ENCODE peak calls at places on chromosomes 5 and 9, in five cellular contexts. Y is T-helper 17 cell, I is omental fat pad, P is memory B cell, A is AG09309. K is an unnamed sample.

GRCh38 chr9:37923121-37923795 is 19.3 kb upstream of the SLC25A51 start:
- DNase-seq in Y (no peak), I (no peak), P (no peak), A (no peak), K (no peak)

GRCh38 chr9:137666950-137667670 is 48.3 kb downstream of the EHMT1 start:
- DNase-seq in Y (no peak), I (no peak), P (no peak), A (no peak), K (no peak)

GRCh38 chr5:172455511-172456061 is 1.3 kb upstream of the SH3PXD2B start:
- DNase-seq in Y (no peak), I (no peak), P (no peak), A (no peak), K (no peak)

GRCh38 chr9:21324040-21324439 is 11.2 kb downstream of the KLHL9 start:
- DNase-seq in Y (no peak), I (no peak), P (no peak), A (no peak), K (no peak)

GRCh38 chr5:11904270-11904906 is at the start of gene CTNND2:
- DNase-seq in Y (no peak), I (no peak), P (no peak), A (no peak), K (peak)

GRCh38 chr9:86909388-86909787 is 37.9 kb downstream of the GAS1 start:
- DNase-seq in Y (no peak), I (no peak), P (no peak), A (peak), K (no peak)

GRCh38 chr5:181224390-181225234 is 1.5 kb downstream of the TRIM41 start:
- DNase-seq in Y (peak), I (no peak), P (no peak), A (no peak), K (no peak)

GRCh38 chr5:2908086-2908485 is 156.6 kb upstream of the IRX2 start:
- DNase-seq in Y (no peak), I (no peak), P (no peak), A (no peak), K (no peak)

GRCh38 chr5:83780681-83781080 is 60.0 kb upstream of the HAPLN1 start:
- DNase-seq in Y (no peak), I (no peak), P (no peak), A (no peak), K (no peak)

K was measured in HEK293T.